ENCODE peak calls at places on chromosomes 6 and 20, in five cellular contexts. S, P, X, G and C are unnamed samples. For H3K27me3, the result is how much of the 10 kb centered on the place peaks cover.

GRCh38 chr6:130365166-130366010 is 429 bp upstream of the TMEM200A start:
- DNase-seq in G (peak), S (no peak), X (peak), P (peak), C (no peak)

GRCh38 chr6:119350202-119351004 is 842 bp upstream of the MAN1A1 start:
- DNase-seq in X (peak), S (no peak), G (peak), P (peak), C (no peak)

GRCh38 chr6:43490523-43490939 is 13.2 kb downstream of the TJAP1 start:
- DNase-seq in S (no peak), G (no peak), X (no peak), P (peak), C (no peak)

GRCh38 chr6:150444308-150444707 is 75.5 kb downstream of the IYD start:
- DNase-seq in P (no peak), X (no peak), G (no peak), S (no peak), C (no peak)

GRCh38 chr20:25072226-25072811 is 9.6 kb downstream of the VSX1 start:
- DNase-seq in X (no peak), S (no peak), G (no peak), P (no peak), C (no peak)

GRCh38 chr20:53020834-53021233 is 48.7 kb downstream of the TSHZ2 start:
- DNase-seq in G (no peak), X (no peak), P (no peak), S (no peak), C (no peak)

GRCh38 chr6:26414281-26414680 is 12.2 kb downstream of the BTN3A1 start:
- DNase-seq in X (no peak), P (no peak), G (no peak), S (no peak), C (no peak)

GRCh38 chr6:56840467-56841371 is 114.2 kb upstream of the BEND6 start:
- DNase-seq in G (no peak), S (no peak), P (no peak), X (no peak), C (no peak)

GRCh38 chr20:61742097-61742805 is 323.4 kb downstream of the TAF4 start:
- DNase-seq in P (no peak), G (no peak), X (no peak), S (no peak), C (no peak)

GRCh38 chr6:10418862-10419748 is 4.2 kb upstream of the TFAP2A start:
- DNase-seq in S (no peak), G (peak), P (no peak), X (no peak), C (no peak)

GRCh38 chr20:16128538-16129106 is 444.6 kb downstream of the KIF16B start:
- DNase-seq in S (no peak), P (no peak), X (no peak), G (no peak), C (no peak)

GRCh38 chr6:166796610-166797009 is 159.7 kb downstream of the RNASET2 start:
- DNase-seq in X (no peak), G (no peak), S (no peak), P (no peak), C (no peak)

GRCh38 chr6:83904395-83904794 is 44.9 kb downstream of the CYB5R4 start:
- DNase-seq in S (no peak), G (no peak), P (no peak), X (no peak), C (no peak)

GRCh38 chr20:22542427-22542826 is 41.9 kb downstream of the FOXA2 start:
- DNase-seq in G (no peak), X (no peak), P (no peak), S (no peak), C (no peak)

GRCh38 chr20:19784511-19785172 is 26.6 kb downstream of the RIN2 start:
- DNase-seq in P (peak), X (peak), S (no peak), G (peak), C (no peak)

GRCh38 chr20:40542065-40542464 is 147.0 kb downstream of the MAFB start:
- DNase-seq in X (no peak), G (no peak), P (no peak), S (no peak), C (no peak)

GRCh38 chr20:10508468-10509251 is 73.6 kb downstream of the SLX4IP start:
- DNase-seq in S (no peak), P (peak), X (peak), G (no peak), C (no peak)

GRCh38 chr6:21309791-21310190 is 283.8 kb upstream of the SOX4 start:
- DNase-seq in X (no peak), G (no peak), P (no peak), S (no peak), C (no peak)

GRCh38 chr6:4351857-4352669 is 216.7 kb upstream of the ECI2 start:
- DNase-seq in S (no peak), X (peak), G (peak), P (no peak), C (no peak)

GRCh38 chr6:75065524-75065923 is 140.3 kb downstream of the COL12A1 start:
- DNase-seq in S (no peak), X (no peak), P (no peak), G (no peak), C (no peak)

GRCh38 chr20:62764156-62764935 is 31.9 kb upstream of the MRGBP start:
- DNase-seq in X (no peak), P (no peak), S (no peak), G (no peak), C (no peak)

GRCh38 chr6:99501762-99502161 is 13.5 kb downstream of the USP45 start:
- DNase-seq in S (no peak), X (no peak), P (no peak), G (no peak), C (no peak)

GRCh38 chr6:165183496-165184140 is 125.8 kb downstream of the C6orf118 start:
- DNase-seq in X (no peak), G (no peak), P (no peak), S (no peak), C (no peak)

GRCh38 chr20:4247898-4248858 is 232.8 kb upstream of the RNF24 start:
- DNase-seq in P (no peak), X (no peak), S (no peak), G (no peak), C (no peak)
- H3K4me3 ChIP-seq in P (peak), X (no peak), S (no peak), G (no peak), C (peak)

GRCh38 chr20:37926612-37927011 is 23.7 kb downstream of the VSTM2L start:
- DNase-seq in P (no peak), X (no peak), S (no peak), G (no peak), C (no peak)
- H3K27me3 ChIP-seq in P (under half), X (under half), S (under half), G (under half), C (under half)

GRCh38 chr6:81761197-81761596 is 8.7 kb upstream of the TENT5A start:
- DNase-seq in X (no peak), G (no peak), S (no peak), P (no peak), C (no peak)

GRCh38 chr6:81763968-81764367 is 11.5 kb upstream of the TENT5A start:
- DNase-seq in G (no peak), P (no peak), X (no peak), S (no peak), C (no peak)

GRCh38 chr6:81762132-81762531 is 9.7 kb upstream of the TENT5A start:
- DNase-seq in X (no peak), S (no peak), P (no peak), G (no peak), C (no peak)

GRCh38 chr6:81759782-81760181 is 7.3 kb upstream of the TENT5A start:
- DNase-seq in X (no peak), G (no peak), S (no peak), P (no peak), C (no peak)

GRCh38 chr6:81763051-81763450 is 10.6 kb upstream of the TENT5A start:
- DNase-seq in S (no peak), P (no peak), X (no peak), G (no peak), C (no peak)
- H3K4me3 ChIP-seq in S (no peak), P (no peak), X (no peak), G (no peak), C (no peak)

GRCh38 chr6:1390071-1390804 is 862 bp downstream of the FOXF2 start:
- DNase-seq in X (no peak), G (peak), S (no peak), P (no peak), C (no peak)
- H3K27me3 ChIP-seq in X (half or more), G (under half), S (half or more), P (under half), C (under half)

GRCh38 chr6:114343782-114344144 is 940 bp upstream of the HS3ST5 start:
- DNase-seq in S (no peak), X (no peak), P (no peak), G (no peak), C (no peak)

GRCh38 chr6:114344216-114344970 is 1.6 kb upstream of the HS3ST5 start:
- DNase-seq in X (no peak), G (no peak), S (no peak), P (no peak), C (no peak)

GRCh38 chr6:114344971-114345274 is 2.1 kb upstream of the HS3ST5 start:
- DNase-seq in G (no peak), S (no peak), P (no peak), X (no peak), C (no peak)

GRCh38 chr6:114342086-114342825 is 567 bp downstream of the HS3ST5 start:
- DNase-seq in S (no peak), P (peak), X (no peak), G (no peak), C (no peak)

GRCh38 chr6:114342826-114343781 is at the start of gene HS3ST5:
- DNase-seq in S (no peak), G (peak), X (no peak), P (peak), C (no peak)
- H3K4me3 ChIP-seq in S (no peak), G (peak), X (peak), P (peak), C (peak)

GRCh38 chr20:33901132-33901523 is 90.0 kb downstream of the CHMP4B start:
- DNase-seq in G (no peak), P (no peak), S (no peak), X (no peak), C (no peak)
- H3K27me3 ChIP-seq in G (under half), P (under half), S (under half), X (under half), C (under half)

DNA sequence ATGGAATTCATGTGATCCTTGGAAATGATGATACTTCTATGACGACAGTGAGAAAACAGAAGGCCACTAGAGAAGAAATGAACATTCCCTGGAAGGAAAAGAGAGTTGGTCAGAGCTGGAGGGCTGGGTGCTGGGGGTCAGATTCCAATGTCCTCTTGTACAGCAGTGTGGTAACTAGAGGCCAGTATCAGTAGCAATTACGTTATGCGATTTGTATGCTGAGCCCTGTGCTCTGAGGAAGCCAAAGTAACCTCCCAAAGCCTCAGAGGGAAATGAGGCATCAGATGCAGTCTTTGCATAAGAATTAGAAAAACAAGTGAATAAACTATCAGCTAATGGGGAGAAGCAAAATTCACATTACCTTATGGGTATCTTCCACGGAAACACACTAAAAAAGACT is 65.5 kb upstream of the SLC4A11 start:
- DNase-seq in G (no peak), S (no peak), X (no peak), P (no peak), C (no peak)
- H3K4me3 ChIP-seq in G (no peak), S (no peak), X (no peak), P (no peak), C (no peak)